ENCODE peak calls at places on chromosome 21, in six cellular contexts. U, A, N, M, P and G are unnamed samples.

GRCh38 chr21:42097860-42098259 is 26.7 kb downstream of the UMODL1 start:
- DNase-seq in U (peak; percentile 96), M (peak; percentile 96), N (no peak), A (no peak), P (peak; percentile 81), G (peak; percentile 64)

GRCh38 chr21:33011462-33011861 is 14.3 kb upstream of the OLIG2 start:
- DNase-seq in M (peak; percentile 16), P (peak; percentile 78), U (peak; percentile 56), N (no peak), A (no peak), G (no peak)

GRCh38 chr21:44742418-44743153 is 31.2 kb upstream of the TSPEAR start:
- DNase-seq in A (no peak), U (no peak), M (no peak), N (no peak), P (no peak), G (no peak)

GRCh38 chr21:36097427-36098230 is 27.8 kb downstream of the CBR1 start:
- DNase-seq in M (no peak), A (no peak), N (no peak), P (peak; percentile 82), U (no peak), G (no peak)

GRCh38 chr21:43277481-43278351 is 108.9 kb downstream of the CRYAA start:
- DNase-seq in A (no peak), N (no peak), U (no peak), P (no peak), M (no peak), G (peak; percentile 69)

GRCh38 chr21:42089665-42090310 is 18.7 kb downstream of the UMODL1 start:
- DNase-seq in P (no peak), M (no peak), A (no peak), U (no peak), N (no peak), G (no peak)

GRCh38 chr21:42161401-42161956 is 57.5 kb upstream of the ABCG1 start:
- DNase-seq in P (no peak), M (no peak), N (peak; percentile 21), A (no peak), U (no peak), G (no peak)

GRCh38 chr21:26840912-26841311 is 4.3 kb downstream of the ADAMTS1 start:
- DNase-seq in M (no peak), U (peak; percentile 72), P (peak; percentile 86), N (no peak), A (peak; percentile 77), G (no peak)

GRCh38 chr21:41605178-41605933 is 97.4 kb upstream of the TMPRSS2 start:
- DNase-seq in A (no peak), N (no peak), M (no peak), U (no peak), P (no peak), G (no peak)

GRCh38 chr21:41678016-41678935 is 88.6 kb downstream of the RIPK4 start:
- DNase-seq in M (no peak), A (no peak), P (peak; percentile 72), U (no peak), N (no peak), G (peak; percentile 58)

GRCh38 chr21:45370575-45370974 is 34.4 kb upstream of the COL18A1 start:
- DNase-seq in P (no peak), N (no peak), A (no peak), U (no peak), M (no peak), G (no peak)

GRCh38 chr21:17388226-17388625 is 124.6 kb upstream of the CXADR start:
- DNase-seq in N (no peak), P (no peak), M (no peak), U (no peak), A (no peak), G (no peak)

GRCh38 chr21:45248893-45249381 is 38.8 kb downstream of the POFUT2 start:
- DNase-seq in U (no peak), P (no peak), A (no peak), M (no peak), N (peak; percentile 48), G (peak; percentile 62)

GRCh38 chr21:45219517-45219916 is 68.2 kb downstream of the POFUT2 start:
- DNase-seq in N (no peak), A (no peak), U (no peak), M (no peak), P (no peak), G (no peak)

GRCh38 chr21:27292851-27293638 is 326.2 kb upstream of the ADAMTS5 start:
- DNase-seq in N (no peak), P (no peak), U (no peak), M (no peak), A (no peak), G (no peak)

GRCh38 chr21:29181799-29182470 is 51.5 kb downstream of the MAP3K7CL start:
- DNase-seq in A (no peak), U (peak; percentile 83), M (peak; percentile 73), N (no peak), P (peak; percentile 76), G (no peak)

GRCh38 chr21:45570826-45571601 is 28.8 kb upstream of the SLC19A1 start:
- DNase-seq in N (peak; percentile 20), P (no peak), M (no peak), U (peak; percentile 50), A (no peak), G (peak; percentile 49)

GRCh38 chr21:34970126-34970525 is 79.0 kb downstream of the RUNX1 start:
- DNase-seq in A (no peak), U (no peak), M (no peak), P (no peak), N (no peak), G (no peak)

GRCh38 chr21:42777757-42778344 is 101.5 kb downstream of the WDR4 start:
- DNase-seq in A (no peak), N (no peak), U (no peak), P (peak; percentile 72), M (no peak), G (peak; percentile 82)

GRCh38 chr21:41362605-41363369 is 960 bp downstream of the MX2 start:
- DNase-seq in N (no peak), A (no peak), U (no peak), P (no peak), M (no peak), G (peak; percentile 47)

GRCh38 chr21:18244721-18245486 is at the start of gene CHODL:
- DNase-seq in P (no peak), A (no peak), U (no peak), N (peak; percentile 41), M (no peak), G (no peak)

GRCh38 chr21:33196956-33197374 is 32.8 kb upstream of the IFNAR2 start:
- DNase-seq in N (peak; percentile 81), M (no peak), U (no peak), A (peak; percentile 59), P (no peak), G (no peak)

GRCh38 chr21:42837421-42838211 is 41.7 kb downstream of the WDR4 start:
- DNase-seq in P (no peak), U (no peak), M (no peak), N (no peak), A (no peak), G (peak; percentile 72)

GRCh38 chr21:28674807-28675206 is 317.9 kb downstream of the LTN1 start:
- DNase-seq in M (no peak), U (no peak), P (no peak), N (no peak), A (no peak), G (no peak)

GRCh38 chr21:35624896-35625295 is 435.4 kb downstream of the SETD4 start:
- DNase-seq in N (no peak), M (no peak), A (no peak), P (no peak), U (no peak), G (no peak)

GRCh38 chr21:45294509-45295291 is 7.0 kb upstream of the POFUT2 start:
- DNase-seq in U (peak; percentile 97), A (peak; percentile 90), N (peak; percentile 74), M (peak; percentile 98), P (no peak), G (peak; percentile 84)

GRCh38 chr21:25934771-25935224 is 200.0 kb downstream of the GABPA start:
- DNase-seq in A (peak; percentile 77), N (no peak), P (peak; percentile 93), M (peak; percentile 86), U (peak; percentile 63), G (no peak)

GRCh38 chr21:16402752-16403151 is 673.0 kb downstream of the USP25 start:
- DNase-seq in N (no peak), P (no peak), U (no peak), M (no peak), A (no peak), G (no peak)

GRCh38 chr21:25733859-25734653 is 648 bp downstream of the ATP5PF start:
- DNase-seq in N (no peak), P (no peak), U (no peak), M (peak; percentile 1), A (peak; percentile 30), G (peak; percentile 94)

DNA sequence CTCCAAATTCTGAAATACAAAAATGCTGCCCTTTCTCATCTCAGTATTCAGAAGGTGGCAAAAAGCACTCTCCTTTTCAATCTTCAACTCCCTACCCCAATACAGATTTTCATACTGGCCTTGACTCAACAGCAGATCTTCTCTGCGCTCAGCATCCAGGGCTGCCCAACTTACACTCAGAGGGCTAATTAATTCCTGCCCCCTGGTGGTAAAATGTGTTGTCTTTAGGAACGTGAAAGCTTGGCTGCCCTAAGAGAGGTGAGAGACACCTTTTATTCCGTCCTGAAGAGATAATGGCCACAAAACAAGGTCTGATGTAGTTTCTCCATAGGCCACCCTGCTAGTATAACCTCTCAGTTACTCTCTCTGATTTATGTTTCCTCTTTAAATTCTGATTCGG is 25.0 kb downstream of the KRTAP24-1 start:
- DNase-seq in P (no peak), U (no peak), N (peak; percentile 54), M (no peak), A (no peak), G (no peak)
- TF ChIP-seq CTCF in P (peak; percentile 42), U (no peak), N (peak; percentile 74), M (no peak), A (peak; percentile 19), G (no peak)

GRCh38 chr21:19781881-19782652 is 1216.1 kb upstream of the NCAM2 start:
- DNase-seq in M (no peak), P (no peak), U (no peak), A (no peak), N (peak; percentile 39), G (no peak)
- TF ChIP-seq CTCF in M (no peak), P (no peak), U (no peak), A (no peak), N (peak; percentile 56), G (no peak)

DNA sequence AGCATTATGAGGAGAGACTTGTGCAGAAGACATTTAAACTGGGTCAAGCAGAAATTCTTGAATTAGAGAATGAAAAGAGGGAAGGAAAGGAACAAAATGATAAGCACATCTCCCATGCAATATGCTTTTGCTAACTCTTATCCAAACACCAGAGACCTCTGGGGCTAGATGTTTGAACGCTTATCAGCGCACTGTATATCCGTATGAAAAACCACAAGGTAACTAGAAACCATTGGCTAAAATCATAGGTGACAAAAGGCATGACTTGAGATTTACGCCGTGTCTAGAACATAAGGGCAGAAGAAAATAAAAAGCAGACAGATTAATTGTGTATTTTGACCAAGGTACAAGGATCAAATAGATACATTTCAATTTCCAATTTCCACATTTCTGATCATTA is 38.0 kb upstream of the TIAM1 start:
- DNase-seq in A (no peak), M (no peak), U (no peak), N (no peak), P (no peak), G (no peak)
- TF ChIP-seq CTCF in A (no peak), M (no peak), U (no peak), N (no peak), P (no peak), G (no peak)

DNA sequence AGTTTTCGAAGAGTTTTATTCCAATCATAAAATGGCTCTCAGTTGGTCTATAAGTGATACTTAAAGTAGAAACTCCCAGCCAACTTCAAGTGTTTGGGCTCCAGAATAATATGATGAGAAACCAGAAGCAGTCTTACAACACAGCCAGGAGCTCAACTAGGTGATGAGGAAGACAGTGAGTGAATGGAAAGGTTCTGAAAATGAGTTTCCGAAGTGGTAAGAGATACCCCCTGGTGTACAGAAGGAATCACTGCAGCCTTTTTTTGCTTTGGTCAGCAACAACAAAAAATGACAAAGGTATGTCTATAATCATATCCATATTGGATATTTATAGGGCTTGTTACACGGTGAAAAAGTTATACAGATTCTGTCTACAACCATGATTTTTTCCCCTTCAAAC is 16.5 kb downstream of the KRTAP19-1 start:
- DNase-seq in P (no peak), U (no peak), N (no peak), A (no peak), M (no peak), G (no peak)
- TF ChIP-seq CTCF in P (peak; percentile 48), U (no peak), N (peak; percentile 78), A (no peak), M (no peak), G (no peak)